ENCODE peak calls at places on chromosomes 11 and 22, in nine cellular contexts. U is endothelial cell of umbilical vein, Q is MM.1S, T is astrocyte, Y is fibroblast of lung, Z is PC-3, C is GM23248, H is H1, G is HCT116. I is an unnamed sample.

GRCh38 chr22:24427500-24428164 is at the start of gene ADORA2A:
- DNase-seq in U (no peak), Q (peak; percentile 91), T (no peak), Y (no peak), Z (no peak), C (no peak), H (no peak), G (no peak), I (peak; percentile 96)

GRCh38 chr11:46999217-46999616 is 62.7 kb downstream of the CSTPP1 start:
- DNase-seq in U (no peak), Q (no peak), T (no peak), Y (no peak), Z (no peak), C (no peak), H (no peak), G (no peak), I (no peak)

GRCh38 chr22:37894939-37895670 is 11.0 kb upstream of the MICALL1 start:
- DNase-seq in U (no peak), Q (no peak), T (no peak), Y (no peak), Z (peak; percentile 57), C (no peak), H (no peak), G (no peak), I (no peak)

GRCh38 chr22:33658775-33659174 is 261.5 kb downstream of the LARGE1 start:
- DNase-seq in U (no peak), Q (no peak), T (no peak), Y (peak; percentile 54), Z (no peak), C (peak; percentile 56), H (no peak), G (no peak), I (no peak)

GRCh38 chr11:26842458-26842841 is 120.6 kb upstream of the SLC5A12 start:
- DNase-seq in U (no peak), Q (no peak), T (peak; percentile 33), Y (peak; percentile 79), Z (no peak), C (peak; percentile 64), H (no peak), G (no peak), I (no peak)

GRCh38 chr11:119061256-119061655 is 4.3 kb upstream of the HYOU1 start:
- DNase-seq in U (no peak), Q (no peak), T (no peak), Y (no peak), Z (no peak), C (no peak), H (no peak), G (no peak), I (no peak)

GRCh38 chr11:94028436-94028835 is 7.3 kb downstream of the HEPHL1 start:
- DNase-seq in U (no peak), Q (no peak), T (peak; percentile 78), Y (peak; percentile 25), Z (peak; percentile 86), C (peak; percentile 73), H (no peak), G (no peak), I (no peak)

GRCh38 chr11:11396290-11397042 is 43.4 kb upstream of the CSNK2A3 start:
- DNase-seq in U (no peak), Q (no peak), T (peak; percentile 95), Y (peak; percentile 80), Z (no peak), C (peak; percentile 98), H (no peak), G (no peak), I (no peak)

GRCh38 chr11:106413222-106413621 is 335.8 kb downstream of the AASDHPPT start:
- DNase-seq in U (no peak), Q (peak; percentile 39), T (no peak), Y (no peak), Z (no peak), C (no peak), H (no peak), G (no peak), I (no peak)

GRCh38 chr11:36257351-36257750 is 31.9 kb downstream of the COMMD9 start:
- DNase-seq in U (peak; percentile 29), Q (no peak), T (no peak), Y (peak; percentile 26), Z (no peak), C (no peak), H (no peak), G (no peak), I (no peak)

GRCh38 chr11:85685820-85686459 is at the start of gene CCDC89:
- DNase-seq in U (no peak), Q (no peak), T (peak; percentile 98), Y (peak; percentile 99), Z (peak; percentile 15), C (peak; percentile 98), H (no peak), G (no peak), I (no peak)

GRCh38 chr22:33519140-33519973 is 400.9 kb downstream of the LARGE1 start:
- DNase-seq in U (no peak), Q (peak; percentile 74), T (peak; percentile 49), Y (peak; percentile 68), Z (peak; percentile 4), C (peak; percentile 84), H (no peak), G (no peak), I (no peak)

GRCh38 chr11:113234888-113235287 is 79.5 kb upstream of the TTC12 start:
- DNase-seq in U (no peak), Q (no peak), T (no peak), Y (no peak), Z (no peak), C (no peak), H (no peak), G (no peak), I (no peak)

GRCh38 chr11:101944896-101945295 is 28.6 kb upstream of the ANGPTL5 start:
- DNase-seq in U (no peak), Q (no peak), T (no peak), Y (no peak), Z (no peak), C (no peak), H (no peak), G (no peak), I (no peak)

GRCh38 chr22:26374645-26375044 is 54.4 kb upstream of the ASPHD2 start:
- DNase-seq in U (no peak), Q (no peak), T (no peak), Y (no peak), Z (no peak), C (no peak), H (no peak), G (no peak), I (no peak)

GRCh38 chr22:20953668-20954500 is 13.2 kb upstream of the AIFM3 start:
- DNase-seq in U (no peak), Q (no peak), T (no peak), Y (peak; percentile 57), Z (no peak), C (peak; percentile 64), H (no peak), G (no peak), I (no peak)

DNA sequence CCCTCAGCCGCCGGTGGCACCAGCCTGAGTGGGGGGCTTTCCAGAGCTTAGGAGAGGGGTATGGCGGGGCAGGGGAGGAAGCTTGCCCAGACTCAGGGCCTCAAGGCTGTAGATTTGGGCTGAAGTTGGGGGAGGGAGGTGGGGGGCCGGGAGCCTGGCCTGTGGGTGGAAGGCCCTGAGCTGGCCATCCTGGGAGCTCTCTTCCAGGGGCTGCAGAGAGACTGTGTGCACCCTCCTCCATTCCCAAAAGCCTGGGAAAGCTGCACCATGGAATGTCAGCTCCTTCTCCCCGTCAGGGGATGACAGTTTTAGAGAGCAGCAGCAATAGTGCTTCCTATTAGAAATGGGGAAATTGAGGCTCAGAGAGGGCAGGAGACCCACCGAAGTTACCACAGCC is 1.0 kb downstream of the SYT12 start:
- DNase-seq in U (no peak), Q (no peak), T (no peak), Y (no peak), Z (no peak), C (no peak), H (no peak), G (no peak), I (no peak)
- TF ChIP-seq EZH2 in U (peak; percentile 25), Q (no peak), T (no peak), Y (no peak), Z (no peak), C (no peak), H (peak; percentile 2), G (no peak), I (no peak)

DNA sequence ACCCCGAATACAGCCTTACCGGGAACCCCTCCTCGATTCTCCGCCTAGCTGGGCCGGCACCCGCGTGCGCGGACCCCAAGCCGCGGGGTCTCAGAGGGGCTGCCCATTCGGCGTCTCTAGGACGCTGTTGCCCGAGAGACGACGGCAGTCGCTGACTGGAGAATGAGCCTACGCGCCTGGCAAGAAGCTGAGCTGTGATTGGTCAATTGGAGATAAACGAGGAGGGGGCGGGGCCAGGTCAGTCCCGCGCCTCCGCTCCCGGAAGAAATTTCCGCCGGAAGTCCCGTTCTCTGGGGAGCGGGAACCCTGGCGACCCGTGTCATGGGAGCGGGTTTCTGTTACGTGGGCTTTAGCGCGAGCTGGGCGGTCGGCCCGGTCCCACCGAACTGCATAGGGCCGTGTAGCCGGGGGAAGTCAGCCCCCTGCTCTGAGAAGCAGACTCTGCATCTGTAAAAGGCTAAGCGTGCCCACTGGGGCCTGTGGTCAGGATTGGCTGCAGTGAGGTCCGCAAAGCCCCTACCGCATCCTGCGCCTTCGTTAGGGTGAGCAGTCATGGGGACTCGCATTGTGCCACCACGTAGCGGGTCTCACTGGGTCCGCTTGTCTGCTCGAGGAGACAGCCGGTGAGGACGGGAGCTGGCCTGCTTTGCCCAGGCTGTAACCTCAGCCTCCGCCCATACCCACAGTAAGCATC is at the start of gene EFCAB6:
- DNase-seq in U (peak; percentile 90), Q (peak; percentile 94), T (peak; percentile 83), Y (peak; percentile 94), Z (peak; percentile 88), C (peak; percentile 98), H (peak; percentile 83), G (peak; percentile 56), I (no peak)
- TF ChIP-seq EZH2 in U (no peak), Q (no peak), T (no peak), Y (no peak), Z (no peak), C (no peak), H (no peak), G (no peak), I (no peak)

GRCh38 chr22:22877523-22878210 is 9.9 kb upstream of the IGLL5 start:
- DNase-seq in U (peak; percentile 40), Q (peak; percentile 41), T (peak; percentile 2), Y (peak; percentile 63), Z (peak; percentile 62), C (peak; percentile 74), H (no peak), G (peak; percentile 54), I (peak; percentile 80)
- TF ChIP-seq EZH2 in U (no peak), Q (no peak), T (no peak), Y (no peak), Z (no peak), C (no peak), H (no peak), G (no peak), I (no peak)

DNA sequence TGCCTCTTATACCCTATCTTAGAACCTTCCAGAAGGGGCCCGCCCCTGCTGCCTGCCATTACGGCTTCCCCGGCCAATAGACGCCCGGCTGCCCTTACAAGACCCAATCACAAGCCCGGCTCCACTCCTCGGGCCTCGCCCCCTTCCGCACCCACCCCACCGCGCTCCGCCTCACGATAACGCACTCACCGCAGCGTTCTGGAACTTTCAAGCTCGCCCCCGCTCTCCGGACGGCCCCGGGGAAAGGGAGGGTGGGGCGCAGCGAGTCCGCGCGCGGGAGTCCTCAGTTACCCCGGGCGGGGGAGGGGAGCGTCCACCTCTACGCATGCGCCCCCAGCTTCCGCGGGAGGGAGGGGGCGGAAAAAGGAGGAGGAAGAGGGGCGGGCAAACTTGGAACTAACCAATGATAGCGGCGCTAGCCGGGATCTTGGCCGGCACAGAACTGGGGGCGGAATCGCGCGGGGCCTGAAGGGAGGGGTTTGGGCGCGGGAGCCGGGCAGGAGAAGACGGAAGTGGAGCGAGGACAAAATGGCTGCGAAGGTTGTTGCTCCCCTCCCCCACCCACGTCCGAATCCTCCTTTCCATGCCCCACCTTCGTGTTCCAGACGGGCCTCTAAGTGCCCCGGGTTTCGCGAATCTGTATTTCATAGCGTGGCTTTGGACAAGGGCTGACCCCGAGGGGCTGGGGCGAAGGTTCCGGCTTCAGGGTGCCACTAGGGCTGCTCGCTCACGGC is 389 bp upstream of the HSPA8 start:
- DNase-seq in U (peak; percentile 100), Q (peak; percentile 99), T (peak; percentile 99), Y (peak; percentile 100), Z (peak; percentile 98), C (peak; percentile 100), H (peak; percentile 98), G (peak; percentile 97), I (peak; percentile 100)
- TF ChIP-seq EZH2 in U (no peak), Q (no peak), T (no peak), Y (no peak), Z (no peak), C (no peak), H (no peak), G (no peak), I (no peak)

I was measured in DND-41.